ENCODE peak calls at places on chromosomes 6 and 20, in five cellular contexts. T is glutamatergic neuron, D is AG09309, Y is foreskin fibroblast, R is pancreas. B is an unnamed sample.
A peak's percentile ranks its signal among the peaks of the same experiment; 100 is the strongest.

GRCh38 chr6:13941902-13942301 is 17.1 kb downstream of the RNF182 start:
- DNase-seq in D (no peak), T (no peak), Y (no peak), R (no peak), B (no peak)

GRCh38 chr6:36197739-36198221 is 1.2 kb downstream of the BRPF3 start:
- DNase-seq in T (no peak), D (no peak), Y (no peak), R (peak; percentile 30), B (no peak)

GRCh38 chr20:50048420-50049166 is 64.4 kb downstream of the UBE2V1 start:
- DNase-seq in D (no peak), Y (peak; percentile 66), R (no peak), T (no peak), B (no peak)

GRCh38 chr20:42741906-42742305 is 447.8 kb downstream of the PTPRT start:
- DNase-seq in D (no peak), R (no peak), T (no peak), Y (no peak), B (no peak)

GRCh38 chr6:137432054-137432545 is 62.1 kb downstream of the OLIG3 start:
- DNase-seq in D (no peak), T (no peak), Y (no peak), R (no peak), B (no peak)

GRCh38 chr6:31795616-31796298 is at the start of gene VARS1:
- DNase-seq in Y (peak; percentile 96), D (peak; percentile 46), T (peak; percentile 91), R (peak; percentile 94), B (no peak)

GRCh38 chr6:116010400-116011095 is 50.1 kb downstream of the FRK start:
- DNase-seq in T (peak; percentile 77), D (no peak), Y (peak; percentile 89), R (peak; percentile 54), B (peak; percentile 12)

GRCh38 chr6:89063881-89064280 is 16.7 kb upstream of the PNRC1 start:
- DNase-seq in R (no peak), Y (no peak), T (no peak), D (no peak), B (no peak)

GRCh38 chr20:64083380-64084208 is 604 bp downstream of the LKAAEAR1 start:
- DNase-seq in D (no peak), T (peak; percentile 90), Y (peak; percentile 91), R (peak; percentile 78), B (no peak)

GRCh38 chr20:58716476-58717277 is 24.1 kb downstream of the NPEPL1 start:
- DNase-seq in T (peak; percentile 87), R (peak; percentile 18), Y (peak; percentile 46), D (no peak), B (no peak)

GRCh38 chr6:3757241-3757641 is 5.7 kb upstream of the PXDC1 start:
- DNase-seq in D (no peak), Y (peak; percentile 35), R (no peak), T (peak; percentile 59), B (no peak)

GRCh38 chr6:140671926-140672325 is 1297.5 kb upstream of the CITED2 start:
- DNase-seq in Y (no peak), T (no peak), D (no peak), R (no peak), B (no peak)

GRCh38 chr6:168314948-168315347 is 4.6 kb downstream of the DACT2 start:
- DNase-seq in Y (no peak), D (no peak), T (no peak), R (no peak), B (peak; percentile 0)

GRCh38 chr6:166419717-166420116 is 37.0 kb upstream of the MPC1 start:
- DNase-seq in R (no peak), Y (no peak), D (no peak), T (no peak), B (no peak)

GRCh38 chr6:30885481-30885998 is 1.2 kb downstream of the DDR1 start:
- DNase-seq in T (no peak), R (no peak), Y (peak; percentile 28), D (no peak), B (no peak)

GRCh38 chr6:140156131-140156530 is 781.7 kb upstream of the CITED2 start:
- DNase-seq in R (no peak), T (no peak), Y (no peak), D (no peak), B (no peak)

GRCh38 chr6:169869301-169869700 is 117.9 kb downstream of the ERMARD start:
- DNase-seq in T (no peak), D (no peak), R (no peak), Y (no peak), B (no peak)

GRCh38 chr6:148316308-148316707 is 26.3 kb upstream of the SASH1 start:
- DNase-seq in D (no peak), Y (no peak), T (no peak), R (peak; percentile 47), B (no peak)

GRCh38 chr20:25220021-25220730 is 24.7 kb downstream of the ENTPD6 start:
- DNase-seq in R (no peak), Y (no peak), T (no peak), D (no peak), B (no peak)

GRCh38 chr20:4638826-4639225 is 82.9 kb upstream of the PRND start:
- DNase-seq in T (no peak), R (no peak), Y (no peak), D (no peak), B (no peak)

GRCh38 chr6:36851149-36851614 is 11.9 kb upstream of the CPNE5 start:
- DNase-seq in Y (peak; percentile 87), T (peak; percentile 32), R (no peak), D (peak; percentile 73), B (peak; percentile 14)

GRCh38 chr6:113190170-113190569 is 667.0 kb upstream of the MARCKS start:
- DNase-seq in R (no peak), D (no peak), T (no peak), Y (no peak), B (no peak)

GRCh38 chr20:45124365-45124764 is at the start of gene WFDC12:
- DNase-seq in Y (no peak), D (no peak), T (no peak), R (no peak), B (no peak)

GRCh38 chr6:106154326-106154725 is 68.2 kb downstream of the PRDM1 start:
- DNase-seq in Y (no peak), T (no peak), D (no peak), R (no peak), B (no peak)

GRCh38 chr6:30915591-30915946 is 1.5 kb downstream of the VARS2 start:
- DNase-seq in Y (peak; percentile 82), T (no peak), R (no peak), D (peak; percentile 23), B (no peak)

GRCh38 chr6:109865968-109866367 is 112.1 kb upstream of the GPR6 start:
- DNase-seq in T (no peak), D (no peak), Y (no peak), R (no peak), B (no peak)

GRCh38 chr6:84027340-84028183 is 6.0 kb upstream of the MRAP2 start:
- DNase-seq in T (no peak), Y (peak; percentile 86), R (peak; percentile 27), D (peak; percentile 79), B (peak; percentile 21)

GRCh38 chr6:161143663-161144430 is 130.0 kb downstream of the AGPAT4 start:
- DNase-seq in D (no peak), T (no peak), Y (no peak), R (no peak), B (no peak)

GRCh38 chr20:38729767-38730166 is 5.5 kb downstream of the SLC32A1 start:
- DNase-seq in T (no peak), Y (no peak), R (no peak), D (no peak), B (no peak)

GRCh38 chr20:38452880-38453624 is 17.9 kb upstream of the SNHG17 start:
- DNase-seq in R (no peak), Y (peak; percentile 67), D (no peak), T (no peak), B (no peak)

GRCh38 chr6:150685860-150686259 is 86.2 kb downstream of the PLEKHG1 start:
- DNase-seq in R (peak; percentile 45), T (peak; percentile 29), D (no peak), Y (peak; percentile 8), B (no peak)

GRCh38 chr20:46220808-46221207 is 87.5 kb downstream of the CDH22 start:
- DNase-seq in D (no peak), T (peak; percentile 60), Y (no peak), R (no peak), B (no peak)

GRCh38 chr20:36435799-36436541 is 105.3 kb upstream of the MYL9 start:
- DNase-seq in Y (peak; percentile 81), R (peak; percentile 92), T (peak; percentile 72), D (no peak), B (no peak)
- TF ChIP-seq CTCF in Y (no peak), R (no peak), T (no peak), D (no peak), B (no peak)

GRCh38 chr20:51516855-51517254 is 25.7 kb downstream of the NFATC2 start:
- DNase-seq in D (no peak), T (no peak), Y (no peak), R (no peak), B (no peak)

GRCh38 chr20:51513545-51513944 is 29.0 kb downstream of the NFATC2 start:
- DNase-seq in T (no peak), R (no peak), Y (no peak), D (no peak), B (no peak)

GRCh38 chr20:51514836-51515235 is 27.7 kb downstream of the NFATC2 start:
- DNase-seq in D (no peak), T (no peak), R (no peak), Y (no peak), B (no peak)

GRCh38 chr20:51514252-51514651 is 28.3 kb downstream of the NFATC2 start:
- DNase-seq in Y (no peak), T (no peak), R (no peak), D (no peak), B (no peak)

GRCh38 chr20:51517839-51518238 is 24.7 kb downstream of the NFATC2 start:
- DNase-seq in R (no peak), D (no peak), Y (no peak), T (no peak), B (no peak)
- TF ChIP-seq CTCF in R (no peak), D (no peak), Y (no peak), T (no peak), B (no peak)

GRCh38 chr6:158665332-158665731 is 15.5 kb downstream of the SYTL3 start:
- DNase-seq in Y (no peak), T (no peak), D (no peak), R (no peak), B (no peak)
- TF ChIP-seq CTCF in Y (no peak), T (no peak), D (no peak), R (no peak), B (no peak)

GRCh38 chr6:133895573-133896343 is 6.8 kb downstream of the TCF21 start:
- DNase-seq in D (no peak), Y (peak; percentile 65), T (peak; percentile 47), R (no peak), B (no peak)
- TF ChIP-seq CTCF in D (peak; percentile 15), Y (no peak), T (no peak), R (no peak), B (no peak)